ENCODE peak calls at places on chromosomes 6 and 20, in six cellular contexts. C is ELF-1, I is fibroblast of lung, T is neural crest cell, W is mucosa of gallbladder, Q is coronary artery. M is an unnamed sample.

GRCh38 chr6:77034161-77034560 is 429.1 kb downstream of the HTR1B start:
- DNase-seq in C (peak), I (peak), T (no peak), W (no peak), Q (no peak), M (peak)

GRCh38 chr20:32737371-32738223 is 5.7 kb downstream of the COMMD7 start:
- DNase-seq in C (no peak), I (peak), T (no peak), W (no peak), Q (no peak), M (peak)

GRCh38 chr6:87789198-87789899 is 87.3 kb upstream of the AKIRIN2 start:
- DNase-seq in C (peak), I (peak), T (no peak), W (peak), Q (no peak), M (no peak)

GRCh38 chr6:4956625-4957024 is 47.2 kb downstream of the RPP40 start:
- DNase-seq in C (no peak), I (no peak), T (no peak), W (no peak), Q (no peak), M (no peak)

GRCh38 chr6:38695227-38695900 is 7.6 kb downstream of the GLO1 start:
- DNase-seq in C (no peak), I (no peak), T (no peak), W (no peak), Q (no peak), M (no peak)

GRCh38 chr20:33882481-33882880 is 71.3 kb downstream of the CHMP4B start:
- DNase-seq in C (no peak), I (no peak), T (no peak), W (no peak), Q (no peak), M (no peak)

GRCh38 chr20:21389368-21389767 is 8.0 kb downstream of the NKX2-4 start:
- DNase-seq in C (no peak), I (peak), T (no peak), W (no peak), Q (no peak), M (no peak)

GRCh38 chr6:83514877-83515466 is 2.6 kb downstream of the PRSS35 start:
- DNase-seq in C (no peak), I (peak), T (peak), W (peak), Q (no peak), M (peak)

GRCh38 chr6:46392294-46392693 is 99.0 kb downstream of the RCAN2 start:
- DNase-seq in C (no peak), I (no peak), T (no peak), W (no peak), Q (no peak), M (no peak)

GRCh38 chr20:53611449-53611894 is 17.8 kb upstream of the ZNF217 start:
- DNase-seq in C (peak), I (peak), T (no peak), W (peak), Q (no peak), M (peak)

GRCh38 chr20:63635431-63636141 is 8.7 kb upstream of the GMEB2 start:
- DNase-seq in C (no peak), I (no peak), T (no peak), W (no peak), Q (no peak), M (no peak)

GRCh38 chr20:32903666-32904175 is 45.0 kb downstream of the EFCAB8 start:
- DNase-seq in C (no peak), I (no peak), T (no peak), W (no peak), Q (no peak), M (no peak)

GRCh38 chr6:10595731-10596664 is 74.8 kb downstream of the GCNT2 start:
- DNase-seq in C (peak), I (no peak), T (no peak), W (no peak), Q (no peak), M (no peak)

GRCh38 chr20:63136296-63136695 is 79.6 kb downstream of the YTHDF1 start:
- DNase-seq in C (no peak), I (no peak), T (no peak), W (no peak), Q (no peak), M (no peak)

GRCh38 chr6:116268589-116269293 is 11.0 kb downstream of the TSPYL1 start:
- DNase-seq in C (no peak), I (peak), T (no peak), W (no peak), Q (no peak), M (peak)

GRCh38 chr6:13191461-13191860 is 136.9 kb downstream of the TBC1D7 start:
- DNase-seq in C (no peak), I (no peak), T (no peak), W (no peak), Q (no peak), M (no peak)

GRCh38 chr6:127207591-127208120 is 59.0 kb upstream of the RNF146 start:
- DNase-seq in C (no peak), I (peak), T (no peak), W (no peak), Q (no peak), M (no peak)

GRCh38 chr6:161138545-161139303 is 135.1 kb downstream of the AGPAT4 start:
- DNase-seq in C (no peak), I (no peak), T (no peak), W (no peak), Q (no peak), M (no peak)

GRCh38 chr6:35046862-35047261 is 94.3 kb downstream of the TCP11 start:
- DNase-seq in C (no peak), I (no peak), T (no peak), W (no peak), Q (no peak), M (no peak)

GRCh38 chr6:158572653-158573541 is 13.0 kb downstream of the TMEM181 start:
- DNase-seq in C (no peak), I (no peak), T (no peak), W (no peak), Q (peak), M (no peak)

GRCh38 chr6:110858562-110859214 is 15.9 kb upstream of the AMD1 start:
- DNase-seq in C (no peak), I (no peak), T (no peak), W (no peak), Q (no peak), M (no peak)

M was measured in astrocyte of the cerebellum.